ENCODE peak calls at places on chromosome 9, in nine cellular contexts. H is mammary epithelial cell, K is hepatocyte, T is PC-9, Q is GM23338, F is PC-3, M is HepG2, G is GM23248, I is neural progenitor cell. P is an unnamed sample.

GRCh38 chr9:74304598-74304997 is 192.5 kb upstream of the RORB start:
- DNase-seq in T (no peak), I (peak; percentile 66), F (no peak), M (no peak), G (no peak), Q (peak; percentile 53), K (no peak), H (no peak), P (no peak)

GRCh38 chr9:88776717-88777497 is 214.4 kb upstream of the S1PR3 start:
- DNase-seq in H (peak; percentile 85), M (peak; percentile 15), I (no peak), Q (no peak), K (no peak), T (peak; percentile 91), G (peak; percentile 88), F (peak; percentile 88), P (peak; percentile 48)

GRCh38 chr9:36148652-36149051 is 12.1 kb downstream of the GLIPR2 start:
- DNase-seq in Q (no peak), K (peak; percentile 87), I (no peak), T (peak; percentile 70), H (peak; percentile 92), F (peak; percentile 92), M (peak; percentile 63), G (peak; percentile 96), P (no peak)

GRCh38 chr9:38006981-38007380 is 62.0 kb downstream of the SHB start:
- DNase-seq in F (no peak), Q (no peak), I (no peak), T (no peak), G (no peak), M (no peak), H (no peak), K (no peak), P (no peak)

GRCh38 chr9:123724211-123724831 is 205.6 kb downstream of the DENND1A start:
- DNase-seq in G (peak; percentile 69), I (no peak), F (no peak), T (no peak), Q (peak; percentile 13), K (peak; percentile 13), H (peak; percentile 6), M (no peak), P (peak; percentile 42)

GRCh38 chr9:114631166-114631565 is 20.1 kb downstream of the TMEM268 start:
- DNase-seq in M (no peak), H (peak; percentile 57), G (no peak), F (no peak), Q (no peak), I (no peak), T (no peak), K (no peak), P (no peak)

GRCh38 chr9:13648068-13648467 is 368.6 kb upstream of the MPDZ start:
- DNase-seq in M (no peak), Q (no peak), T (no peak), F (no peak), K (no peak), H (no peak), G (no peak), I (no peak), P (no peak)

GRCh38 chr9:81335879-81336421 is 353.4 kb downstream of the TLE1 start:
- DNase-seq in T (no peak), I (no peak), Q (no peak), H (no peak), F (no peak), M (no peak), G (no peak), K (no peak), P (no peak)

GRCh38 chr9:35658144-35658893 is at the start of gene CCDC107:
- DNase-seq in H (peak; percentile 72), T (peak; percentile 50), Q (peak; percentile 79), I (peak; percentile 94), F (peak; percentile 81), M (peak; percentile 70), K (peak; percentile 96), G (peak; percentile 93), P (peak; percentile 95)

GRCh38 chr9:76373173-76373771 is 21.0 kb downstream of the RFK start:
- DNase-seq in T (peak; percentile 76), K (peak; percentile 75), F (no peak), Q (no peak), M (peak; percentile 93), G (peak; percentile 75), I (no peak), H (peak; percentile 68), P (no peak)

GRCh38 chr9:96219615-96220257 is 82.2 kb downstream of the HSD17B3 start:
- DNase-seq in T (no peak), K (peak; percentile 19), G (peak; percentile 77), I (peak; percentile 28), H (peak; percentile 15), F (no peak), M (no peak), Q (peak; percentile 71), P (no peak)

GRCh38 chr9:36154213-36154952 is 14.8 kb upstream of the CCIN start:
- DNase-seq in I (no peak), G (peak; percentile 91), H (no peak), K (no peak), M (no peak), Q (no peak), F (peak; percentile 29), T (peak; percentile 40), P (no peak)

GRCh38 chr9:87187656-87188055 is 240.3 kb upstream of the GAS1 start:
- DNase-seq in Q (no peak), H (no peak), T (no peak), G (no peak), F (no peak), K (no peak), I (no peak), M (no peak), P (no peak)

GRCh38 chr9:133238272-133238850 is 29.3 kb upstream of the OBP2B start:
- DNase-seq in F (no peak), Q (peak; percentile 98), T (no peak), I (peak; percentile 81), M (peak; percentile 72), H (no peak), K (peak; percentile 86), G (peak; percentile 54), P (peak; percentile 90)

DNA sequence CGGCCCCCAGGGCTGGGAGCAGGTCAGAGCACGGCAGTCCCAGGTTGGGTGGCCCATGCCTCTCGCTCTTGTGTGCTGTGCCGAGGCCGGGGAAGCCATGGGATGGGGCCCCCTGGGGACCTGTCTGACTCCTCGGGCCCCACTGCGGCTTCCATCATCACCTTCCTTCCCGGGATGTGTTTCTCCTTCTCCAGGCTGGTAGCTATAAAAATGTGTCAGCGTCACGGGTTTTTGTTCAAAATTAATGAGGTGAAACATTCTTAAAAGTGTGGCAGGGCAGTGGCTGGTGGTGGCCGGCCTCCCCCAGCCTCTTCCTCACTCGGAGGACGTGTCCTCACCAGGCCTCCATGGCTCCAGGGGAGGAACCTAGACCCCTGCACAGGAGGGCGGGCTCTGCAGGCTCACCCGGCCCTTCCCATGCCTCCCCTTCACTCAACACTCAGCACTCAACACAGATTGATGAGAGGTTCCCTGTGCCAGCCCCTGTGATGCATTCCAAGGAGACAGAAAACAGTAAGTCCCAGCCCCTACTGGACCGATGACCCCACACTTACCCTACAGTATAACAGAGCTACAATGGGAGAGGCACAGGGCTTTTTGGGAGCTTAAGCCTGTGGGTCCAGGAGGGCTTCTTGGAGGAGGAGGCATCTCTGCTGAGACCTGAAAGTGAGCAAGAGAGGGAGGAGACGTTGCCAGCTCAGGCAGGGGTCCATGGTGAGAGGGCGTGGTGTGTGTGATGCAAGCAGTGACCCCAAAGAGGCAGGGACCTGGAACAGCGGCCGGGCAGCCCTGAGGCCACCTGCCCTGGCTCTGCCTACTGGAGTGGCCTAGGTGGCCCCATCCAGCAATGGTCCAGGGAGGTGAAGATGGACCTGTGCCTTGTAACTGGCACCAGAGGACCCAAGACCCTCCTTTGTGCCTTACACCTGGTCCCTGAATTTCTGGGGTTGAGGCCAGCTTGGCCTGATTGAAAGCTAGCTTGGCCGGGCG is 43.1 kb downstream of the PTGES start:
- DNase-seq in Q (no peak), T (no peak), F (no peak), M (no peak), G (peak; percentile 56), K (no peak), I (no peak), H (no peak), P (no peak)
- H2AFZ ChIP-seq in Q (no peak overlapping the region), T (no peak overlapping the region), F (no peak overlapping the region), M (no peak overlapping the region), G (no peak overlapping the region), K (no peak overlapping the region), I (no peak overlapping the region), H (no peak overlapping the region), P (no peak overlapping the region)

DNA sequence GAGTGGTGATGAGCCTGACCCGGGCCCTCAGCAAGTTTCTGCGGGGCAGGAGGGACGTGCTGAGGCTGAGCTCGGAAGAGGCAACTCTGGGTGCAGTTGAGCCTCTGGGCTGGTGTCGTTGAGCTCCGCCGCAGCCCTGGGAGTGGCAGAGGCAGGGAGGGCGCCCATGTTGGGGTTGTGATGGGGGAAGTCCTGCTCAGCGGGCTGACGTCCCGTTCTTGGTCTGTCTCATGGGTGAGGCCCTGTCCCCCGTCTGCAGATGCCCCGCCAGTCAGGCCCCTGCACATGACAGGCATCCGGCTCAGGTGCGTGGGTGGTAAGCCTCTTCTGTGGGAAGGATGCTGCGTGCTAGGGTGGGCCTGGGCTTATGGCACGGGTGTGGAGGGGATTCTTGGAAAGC is 64.3 kb downstream of the RXRA start:
- DNase-seq in G (no peak), F (no peak), I (no peak), K (no peak), H (no peak), Q (no peak), M (no peak), T (no peak), P (no peak)
- H3K4me1 ChIP-seq in G (no peaks in the 10 kb centered on the region), F (no peaks in the 10 kb centered on the region), I (peaks cover 1% of the 10 kb centered on the region), K (peaks cover 32% of the 10 kb centered on the region), H (peaks cover 17% of the 10 kb centered on the region), Q (no peaks in the 10 kb centered on the region), M (peaks cover 26% of the 10 kb centered on the region), T (no peaks in the 10 kb centered on the region), P (no peaks in the 10 kb centered on the region)

GRCh38 chr9:19748278-19749126 is 40.3 kb downstream of the SLC24A2 start:
- DNase-seq in K (no peak), Q (no peak), F (no peak), H (peak; percentile 48), T (no peak), G (peak; percentile 18), I (no peak), M (no peak), P (no peak)
- H2AFZ ChIP-seq in K (no peak overlapping the region), Q (no peak overlapping the region), F (no peak overlapping the region), H (peak overlapping the region; percentile 33), T (no peak overlapping the region), G (no peak overlapping the region), I (peak overlapping the region; percentile 78), M (no peak overlapping the region), P (no peak overlapping the region)

GRCh38 chr9:111913159-111913558 is 16.5 kb downstream of the UGCG start:
- DNase-seq in K (no peak), I (no peak), F (no peak), M (no peak), Q (no peak), T (no peak), G (no peak), H (no peak), P (no peak)

GRCh38 chr9:111909444-111909843 is 12.8 kb downstream of the UGCG start:
- DNase-seq in I (no peak), Q (no peak), T (no peak), G (no peak), F (no peak), M (no peak), K (no peak), H (no peak), P (no peak)

GRCh38 chr9:111914749-111915424 is 18.3 kb downstream of the UGCG start:
- DNase-seq in K (no peak), I (no peak), G (peak; percentile 32), T (no peak), M (no peak), F (no peak), Q (no peak), H (no peak), P (no peak)

GRCh38 chr9:111915425-111915758 is 18.8 kb downstream of the UGCG start:
- DNase-seq in T (no peak), M (no peak), Q (no peak), H (no peak), I (no peak), K (no peak), F (no peak), G (no peak), P (no peak)

GRCh38 chr9:111910428-111910827 is 13.8 kb downstream of the UGCG start:
- DNase-seq in K (no peak), Q (no peak), I (no peak), H (no peak), M (no peak), T (no peak), G (no peak), F (no peak), P (no peak)
- H3K4me1 ChIP-seq in K (peaks cover 28% of the 10 kb centered on the region), Q (peaks cover 4% of the 10 kb centered on the region), I (no peaks in the 10 kb centered on the region), H (peaks cover 15% of the 10 kb centered on the region), M (no peaks in the 10 kb centered on the region), T (peaks cover 23% of the 10 kb centered on the region), G (peaks cover 61% of the 10 kb centered on the region), F (peaks cover 9% of the 10 kb centered on the region), P (peaks cover 9% of the 10 kb centered on the region)